ENCODE peak calls at places on chromosomes 6 and 20, in four cellular contexts. E is Calu3, H is A549, W is HL-60. S is an unnamed sample.

GRCh38 chr6:136792945-136793289 is 640 bp upstream of the MAP3K5 start:
- DNase-seq in E (peak; percentile 91), H (peak; percentile 36), W (peak; percentile 93), S (peak; percentile 87)

GRCh38 chr6:133947302-133947900 is 5.6 kb upstream of the TBPL1 start:
- DNase-seq in E (no peak), H (no peak), W (no peak), S (no peak)

GRCh38 chr6:6811151-6812002 is 222.9 kb downstream of the LY86 start:
- DNase-seq in E (peak; percentile 78), H (peak; percentile 54), W (no peak), S (peak; percentile 64)

GRCh38 chr6:8175046-8175777 is 72.9 kb upstream of the EEF1E1 start:
- DNase-seq in E (no peak), H (no peak), W (no peak), S (no peak)

GRCh38 chr6:10051283-10051682 is 363.6 kb downstream of the TFAP2A start:
- DNase-seq in E (no peak), H (no peak), W (no peak), S (no peak)

GRCh38 chr6:35300848-35301247 is 3.2 kb downstream of the DEF6 start:
- DNase-seq in E (no peak), H (no peak), W (peak; percentile 79), S (no peak)

GRCh38 chr6:5202941-5203340 is 57.8 kb downstream of the LYRM4 start:
- DNase-seq in E (no peak), H (no peak), W (no peak), S (no peak)

GRCh38 chr20:3765171-3765887 is 2.2 kb downstream of the ADISSP start:
- DNase-seq in E (no peak), H (no peak), W (no peak), S (no peak)

GRCh38 chr6:113927001-113927400 is 43.9 kb downstream of the HDAC2 start:
- DNase-seq in E (no peak), H (no peak), W (no peak), S (no peak)

GRCh38 chr6:37177083-37177949 is 7.4 kb downstream of the PIM1 start:
- DNase-seq in E (no peak), H (no peak), W (peak; percentile 80), S (no peak)

GRCh38 chr6:142760152-142760551 is 184.8 kb downstream of the HIVEP2 start:
- DNase-seq in E (no peak), H (no peak), W (no peak), S (no peak)

GRCh38 chr6:74410630-74411029 is 714.6 kb downstream of the CD109 start:
- DNase-seq in E (no peak), H (no peak), W (no peak), S (no peak)

GRCh38 chr6:15825332-15825930 is 162.6 kb upstream of the DTNBP1 start:
- DNase-seq in E (no peak), H (no peak), W (no peak), S (no peak)

GRCh38 chr20:38751360-38751976 is 3.2 kb downstream of the ACTR5 start:
- DNase-seq in E (peak; percentile 52), H (peak; percentile 58), W (no peak), S (no peak)

DNA sequence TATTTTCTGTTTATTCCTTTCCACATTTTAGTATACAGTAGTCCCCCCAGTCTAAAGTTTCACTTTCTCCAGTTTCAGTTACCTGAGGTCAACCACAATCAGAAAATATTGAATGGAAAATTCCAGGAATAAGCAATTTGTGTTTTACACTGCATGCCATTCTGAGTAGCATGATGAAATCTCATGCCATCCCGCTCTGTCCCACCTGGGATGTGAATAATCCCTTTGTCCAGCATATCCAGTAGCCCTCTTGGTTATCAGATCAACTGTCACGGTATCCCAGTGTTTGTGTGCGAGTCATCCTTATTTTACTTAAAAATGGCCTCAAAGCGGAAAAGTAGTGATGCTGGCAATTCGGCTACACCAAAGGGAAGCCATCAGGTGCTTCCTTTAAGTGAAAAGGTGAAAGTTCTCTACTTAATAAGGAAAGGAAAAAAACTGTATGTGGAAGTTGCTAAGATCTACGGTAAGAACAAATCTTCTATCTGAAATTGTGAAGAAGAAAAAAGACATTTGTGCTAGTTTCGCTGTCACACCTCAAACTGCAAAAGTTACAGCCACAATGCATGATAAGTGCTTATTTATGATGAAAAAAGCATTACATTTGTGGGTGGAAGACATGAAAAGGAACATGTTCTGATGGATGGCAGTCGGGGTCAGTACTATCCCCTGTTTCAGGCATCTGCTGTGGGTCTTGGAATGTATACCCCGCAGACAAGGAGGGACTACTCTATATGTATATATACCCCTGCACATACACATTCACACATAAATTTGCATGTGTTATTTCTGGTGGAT is 11.3 kb downstream of the NOX3 start:
- DNase-seq in E (peak; percentile 28), H (no peak), W (no peak), S (no peak)
- TF ChIP-seq CTCF in E (no peak), H (no peak), W (no peak), S (no peak)

GRCh38 chr6:77650098-77650663 is 2.7 kb upstream of the MEI4 start:
- DNase-seq in E (peak; percentile 64), H (no peak), W (peak; percentile 5), S (no peak)
- TF ChIP-seq CTCF in E (peak; percentile 18), H (no peak), W (no peak), S (no peak)

DNA sequence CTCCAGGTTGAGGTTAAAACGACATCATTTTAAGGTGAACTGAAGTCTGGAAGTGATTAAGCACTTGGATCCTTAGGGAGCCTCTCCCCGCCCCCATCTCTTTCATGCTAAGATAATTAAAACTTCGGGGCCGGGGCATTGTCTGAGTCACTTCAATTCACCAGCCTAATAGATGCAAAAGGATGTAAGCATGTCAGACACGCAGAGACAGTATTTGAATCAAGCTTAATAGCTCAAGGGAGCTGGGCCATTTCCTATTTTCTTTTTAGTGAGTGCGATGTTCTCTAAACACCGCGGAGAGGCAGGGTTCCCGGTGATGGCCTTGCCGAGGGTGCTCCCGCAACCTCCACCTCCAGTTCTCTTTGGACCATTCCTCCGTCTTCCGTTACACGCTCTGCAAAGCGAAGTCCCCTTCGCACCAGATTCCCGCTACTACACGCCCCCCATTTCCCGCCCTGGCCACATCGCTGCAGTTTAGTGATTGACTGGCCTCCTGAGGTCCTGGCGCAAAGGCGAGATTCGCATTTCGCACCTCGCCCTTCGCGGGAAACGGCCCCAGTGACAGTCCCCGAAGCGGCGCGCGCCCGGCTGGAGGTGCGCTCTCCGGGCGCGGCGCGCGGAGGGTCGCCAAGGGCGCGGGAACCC is 516 bp upstream of the IRF4 start:
- DNase-seq in E (no peak), H (no peak), W (no peak), S (peak; percentile 23)
- TF ChIP-seq CTCF in E (no peak), H (no peak), W (no peak), S (no peak)

DNA sequence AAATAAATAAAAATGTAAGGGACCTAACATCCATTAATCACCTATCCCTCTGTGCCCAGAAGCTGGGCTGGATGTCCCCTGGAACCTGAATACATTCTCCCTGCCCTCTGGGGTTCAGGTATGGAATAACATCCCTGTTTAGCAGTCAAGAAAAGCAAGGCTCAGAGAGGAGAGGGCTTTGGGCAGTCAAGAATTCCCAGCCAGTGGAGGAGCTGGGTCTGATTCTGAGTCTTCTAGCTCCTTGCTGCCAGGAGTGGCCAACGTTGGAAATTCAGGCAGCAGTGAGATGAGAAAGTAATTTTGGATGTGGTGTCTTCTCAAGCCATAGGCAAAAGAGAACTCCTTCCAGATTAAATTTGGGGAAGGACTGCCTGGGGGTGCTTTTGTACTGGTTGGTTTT is 42.6 kb upstream of the ZNFX1 start:
- DNase-seq in E (peak; percentile 58), H (peak; percentile 59), W (peak; percentile 23), S (no peak)
- TF ChIP-seq CTCF in E (peak; percentile 49), H (no peak), W (peak; percentile 4), S (peak; percentile 32)

S was measured in CD14-positive monocyte.